ENCODE peak calls at places on chromosomes 11 and 22, in four cellular contexts. K, O, X and L are unnamed samples.

GRCh38 chr11:14972581-14973490 is 685 bp upstream of the CALCA start:
- DNase-seq in K (no peak), O (no peak), X (no peak), L (no peak)

GRCh38 chr11:128956401-128957203 is 13.9 kb upstream of the TP53AIP1 start:
- DNase-seq in K (peak), O (peak), X (peak), L (no peak)

GRCh38 chr11:44852159-44852707 is 98.5 kb downstream of the TP53I11 start:
- DNase-seq in K (no peak), O (no peak), X (no peak), L (no peak)

GRCh38 chr11:26198697-26199096 is 133.2 kb upstream of the ANO3 start:
- DNase-seq in K (no peak), O (no peak), X (no peak), L (no peak)

GRCh38 chr11:111730871-111731591 is 35.2 kb downstream of the PPP2R1B start:
- DNase-seq in K (no peak), O (no peak), X (no peak), L (no peak)

GRCh38 chr11:4025957-4026324 is 68.7 kb upstream of the RRM1 start:
- DNase-seq in K (no peak), O (no peak), X (no peak), L (no peak)

GRCh38 chr11:830295-831131 is 2.2 kb upstream of the CD151 start:
- DNase-seq in K (no peak), O (peak), X (no peak), L (peak)

GRCh38 chr11:76918941-76919386 is 58.2 kb downstream of the ACER3 start:
- DNase-seq in K (peak), O (peak), X (peak), L (no peak)

GRCh38 chr11:114196994-114197702 is 99.1 kb upstream of the NNMT start:
- DNase-seq in K (no peak), O (no peak), X (no peak), L (no peak)

GRCh38 chr11:2406476-2406875 is 5.9 kb downstream of the TSSC4 start:
- DNase-seq in K (no peak), O (no peak), X (no peak), L (no peak)

GRCh38 chr11:47000033-47000432 is 63.5 kb downstream of the CSTPP1 start:
- DNase-seq in K (no peak), O (no peak), X (no peak), L (no peak)

GRCh38 chr11:76410771-76411423 is 29.8 kb downstream of the GVQW3 start:
- DNase-seq in K (no peak), O (no peak), X (no peak), L (no peak)

GRCh38 chr11:68956142-68956541 is 24.6 kb downstream of the MRGPRD start:
- DNase-seq in K (peak), O (no peak), X (no peak), L (peak)

GRCh38 chr11:131240421-131240820 is 130.0 kb upstream of the NTM start:
- DNase-seq in K (no peak), O (no peak), X (no peak), L (no peak)

GRCh38 chr11:9639099-9639498 is 24.8 kb upstream of the SWAP70 start:
- DNase-seq in K (no peak), O (no peak), X (no peak), L (no peak)

GRCh38 chr11:104653011-104653806 is 245.1 kb downstream of the CASP12 start:
- DNase-seq in K (no peak), O (no peak), X (no peak), L (no peak)

GRCh38 chr11:45745065-45745811 is 59.7 kb upstream of the SLC35C1 start:
- DNase-seq in K (no peak), O (no peak), X (no peak), L (no peak)

GRCh38 chr22:47474464-47474863 is 712.0 kb downstream of the TBC1D22A start:
- DNase-seq in K (no peak), O (no peak), X (no peak), L (no peak)

GRCh38 chr11:83025267-83025704 is 46.4 kb downstream of the RAB30 start:
- DNase-seq in K (no peak), O (peak), X (no peak), L (no peak)

GRCh38 chr11:48081151-48082010 is 101.0 kb downstream of the PTPRJ start:
- DNase-seq in K (no peak), O (no peak), X (no peak), L (no peak)

GRCh38 chr22:43776081-43776670 is 35.9 kb downstream of the EFCAB6 start:
- DNase-seq in K (no peak), O (no peak), X (no peak), L (no peak)

GRCh38 chr11:62602141-62603071 is 741 bp upstream of the MTA2 start:
- DNase-seq in K (peak), O (no peak), X (no peak), L (peak)

GRCh38 chr11:33920838-33921613 is 29.1 kb upstream of the LMO2 start:
- DNase-seq in K (no peak), O (no peak), X (peak), L (no peak)

GRCh38 chr11:702731-703461 is 3.1 kb upstream of the EPS8L2 start:
- DNase-seq in K (no peak), O (no peak), X (no peak), L (no peak)

DNA sequence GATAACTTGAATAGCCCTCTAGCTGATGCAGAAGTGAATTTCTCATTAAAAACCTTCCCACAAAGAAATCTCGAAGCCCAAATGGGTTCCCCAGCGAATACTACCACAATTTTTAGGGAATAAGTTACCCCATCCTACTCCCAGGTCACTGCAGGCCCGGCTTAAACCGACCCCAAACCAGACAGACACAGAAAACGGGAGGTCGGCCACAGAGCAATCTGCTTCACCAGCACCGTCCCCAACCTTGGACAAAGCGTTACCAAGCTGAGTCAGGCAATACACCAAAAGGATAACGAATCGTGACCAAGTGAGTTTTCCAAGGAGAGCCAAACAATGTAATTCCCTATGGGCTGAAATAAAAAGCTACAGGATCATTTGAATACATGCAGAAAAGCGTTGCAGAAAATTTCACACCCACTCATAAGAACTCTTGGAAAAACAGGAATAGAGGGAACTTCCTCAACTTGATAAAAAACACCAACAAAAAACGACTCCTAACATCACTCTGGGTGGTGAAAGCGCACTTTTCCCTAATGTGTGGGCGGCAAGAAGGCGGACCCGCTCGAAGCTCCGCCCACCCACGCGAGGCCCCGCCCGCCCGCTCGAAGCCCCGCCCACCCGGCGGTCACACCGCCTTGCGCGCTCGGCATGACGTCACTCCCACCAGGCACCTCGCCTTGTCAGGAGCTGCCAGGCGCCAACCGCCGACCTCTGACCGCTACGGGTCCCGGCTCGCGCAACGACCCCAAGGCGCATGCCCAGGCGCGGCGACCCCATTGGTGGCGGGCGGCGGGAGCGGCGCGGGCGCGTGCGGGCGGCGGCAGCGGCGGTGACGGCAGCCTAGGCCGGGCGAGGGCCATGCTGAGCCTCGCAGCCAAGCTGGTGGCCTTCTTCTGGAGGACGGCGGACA is at the start of gene MOV10L1:
- DNase-seq in K (peak), O (no peak), X (no peak), L (no peak)
- TF ChIP-seq CREM in K (peak), O (no peak), X (no peak), L (no peak)

GRCh38 chr11:126212089-126212660 is 593 bp downstream of the FAM118B start:
- DNase-seq in K (no peak), O (no peak), X (no peak), L (no peak)
- TF ChIP-seq ETV6 in K (no peak), O (no peak), X (no peak), L (no peak)

DNA sequence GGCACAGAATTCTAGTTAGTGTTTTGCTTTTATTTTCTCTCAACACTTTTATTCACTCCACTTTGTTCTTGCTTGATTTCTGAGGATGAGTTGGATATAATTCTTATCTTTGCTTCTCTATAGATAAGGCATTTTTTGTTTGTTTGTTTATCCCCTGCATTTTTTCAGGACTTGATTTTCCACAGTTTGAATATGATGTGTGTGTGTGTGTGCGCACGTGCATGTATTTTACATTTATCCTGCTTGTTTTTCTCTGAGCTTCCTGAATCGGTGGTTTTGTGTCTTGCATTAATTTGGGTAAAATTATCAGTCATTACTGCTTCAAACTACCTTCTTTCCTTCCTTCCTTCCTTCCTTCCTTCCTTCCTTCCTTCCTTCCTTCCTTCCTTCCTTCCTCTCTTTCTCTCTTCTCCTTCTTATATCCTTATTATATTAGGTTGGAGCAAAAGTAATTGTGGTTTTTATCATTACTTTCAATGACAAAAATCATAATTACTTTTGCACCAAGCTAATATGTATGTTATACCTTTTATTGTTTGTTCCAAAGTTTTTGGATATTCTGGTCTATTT is 679.9 kb upstream of the RAG2 start:
- DNase-seq in K (no peak), O (no peak), X (no peak), L (no peak)
- TF ChIP-seq CREM in K (no peak), O (no peak), X (no peak), L (no peak)

DNA sequence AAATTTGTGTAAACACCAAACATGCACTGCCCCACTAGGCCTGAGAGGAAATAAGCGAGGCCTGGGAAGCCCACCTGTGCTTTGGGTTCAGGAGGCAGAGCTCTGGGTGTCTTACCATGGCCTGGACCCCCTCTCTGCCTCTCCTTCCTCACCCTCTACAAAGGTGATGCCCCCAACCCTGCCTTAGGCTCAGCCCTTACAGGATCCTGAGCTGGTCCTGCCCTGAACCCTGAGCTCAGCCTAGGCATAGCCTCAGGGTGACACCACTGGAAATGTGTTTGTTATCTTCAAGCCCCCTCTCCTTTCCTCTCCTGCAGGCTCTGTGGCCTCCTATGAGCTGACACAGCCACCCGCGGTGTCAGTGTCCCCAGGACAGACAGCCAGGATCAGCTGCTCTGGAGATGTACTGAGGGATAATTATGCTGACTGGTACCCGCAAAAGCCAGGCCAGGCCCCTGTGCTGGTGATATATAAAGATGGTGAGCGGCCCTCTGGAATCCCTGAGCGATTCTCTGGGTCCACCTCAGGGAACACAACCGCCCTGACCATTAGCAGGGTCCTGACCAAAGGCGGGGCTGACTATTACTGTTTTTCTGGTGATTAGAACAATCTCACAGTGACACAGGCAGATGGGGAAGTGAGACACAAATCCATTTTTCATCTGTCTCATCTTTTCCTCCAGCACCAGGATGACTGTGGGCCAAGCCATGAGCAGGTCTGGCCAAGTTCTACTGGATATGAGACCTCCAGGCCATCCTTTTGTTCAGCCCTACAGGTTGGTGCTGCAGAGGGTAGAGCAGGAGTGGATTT is 117.8 kb downstream of the GGTLC2 start:
- DNase-seq in K (no peak), O (no peak), X (no peak), L (no peak)
- TF ChIP-seq ETV6 in K (no peak), O (no peak), X (no peak), L (no peak)

GRCh38 chr11:18844753-18845367 is 53.3 kb upstream of the PTPN5 start:
- DNase-seq in K (peak), O (peak), X (no peak), L (no peak)
- TF ChIP-seq CREM in K (no peak), O (no peak), X (no peak), L (no peak)

DNA sequence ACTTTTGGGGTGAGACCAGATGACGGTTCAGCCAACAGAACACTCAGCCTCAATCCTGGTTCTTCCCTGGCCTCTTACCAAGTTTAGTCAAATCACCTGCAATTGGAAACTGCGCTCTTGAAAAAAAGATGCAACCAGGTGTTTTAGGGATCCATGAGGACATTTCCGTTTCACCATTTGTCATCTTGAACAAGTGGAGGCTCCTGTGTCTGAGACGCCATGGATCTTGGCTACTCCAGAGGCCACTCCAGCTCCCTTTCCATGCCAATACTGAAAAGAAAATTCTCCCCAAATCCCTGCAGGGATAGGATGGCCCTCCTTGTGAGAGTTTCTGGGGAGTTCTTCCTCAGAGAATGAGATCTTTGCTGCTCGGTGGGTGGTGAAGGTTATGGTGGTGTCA is 27.7 kb downstream of the LRRC74B start:
- DNase-seq in K (no peak), O (no peak), X (no peak), L (no peak)
- TF ChIP-seq ETV6 in K (no peak), O (no peak), X (no peak), L (no peak)